ENCODE peak calls at places on chromosomes 7 and 10, in four cellular contexts. K is GM12878, R is H1, T is K562. U is an unnamed sample.

GRCh38 chr10:121530481-121531075 is 67.7 kb downstream of the FGFR2 start:
- DNase-seq in R (no peak), T (no peak), K (no peak), U (no peak)

GRCh38 chr10:84593546-84593945 is 265.2 kb downstream of the CCSER2 start:
- DNase-seq in T (no peak), R (no peak), K (no peak), U (no peak)

GRCh38 chr7:43750016-43750887 is 8.2 kb upstream of the BLVRA start:
- DNase-seq in T (no peak), R (peak), K (no peak), U (no peak)

GRCh38 chr7:7103343-7104313 is 78.7 kb upstream of the C1GALT1 start:
- DNase-seq in K (peak), T (peak), R (no peak), U (peak)

GRCh38 chr7:99422091-99422624 is 13.4 kb downstream of the BUD31 start:
- DNase-seq in R (no peak), K (no peak), T (no peak), U (no peak)

GRCh38 chr7:106542550-106543220 is 118.3 kb downstream of the CCDC71L start:
- DNase-seq in T (peak), K (peak), R (no peak), U (peak)

GRCh38 chr7:103148131-103148993 is 537 bp downstream of the NAPEPLD start:
- DNase-seq in K (peak), R (no peak), T (no peak), U (no peak)

GRCh38 chr7:152520861-152521302 is 85.1 kb upstream of the KMT2C start:
- DNase-seq in K (no peak), T (no peak), R (no peak), U (no peak)

GRCh38 chr7:71308105-71308504 is 176.2 kb downstream of the GALNT17 start:
- DNase-seq in R (no peak), T (no peak), K (no peak), U (no peak)

GRCh38 chr10:35510891-35511290 is 94.2 kb upstream of the GJD4 start:
- DNase-seq in R (no peak), T (no peak), K (no peak), U (no peak)

GRCh38 chr10:35511649-35512048 is 93.5 kb upstream of the GJD4 start:
- DNase-seq in T (no peak), R (no peak), K (no peak), U (no peak)

GRCh38 chr10:35517431-35518181 is 87.5 kb upstream of the GJD4 start:
- DNase-seq in T (no peak), K (no peak), R (no peak), U (no peak)

GRCh38 chr10:35516102-35516670 is 89.0 kb upstream of the GJD4 start:
- DNase-seq in K (no peak), R (no peak), T (no peak), U (no peak)
- TF ChIP-seq EGR1 in K (no peak), R (no peak), T (peak), U (no peak)

DNA sequence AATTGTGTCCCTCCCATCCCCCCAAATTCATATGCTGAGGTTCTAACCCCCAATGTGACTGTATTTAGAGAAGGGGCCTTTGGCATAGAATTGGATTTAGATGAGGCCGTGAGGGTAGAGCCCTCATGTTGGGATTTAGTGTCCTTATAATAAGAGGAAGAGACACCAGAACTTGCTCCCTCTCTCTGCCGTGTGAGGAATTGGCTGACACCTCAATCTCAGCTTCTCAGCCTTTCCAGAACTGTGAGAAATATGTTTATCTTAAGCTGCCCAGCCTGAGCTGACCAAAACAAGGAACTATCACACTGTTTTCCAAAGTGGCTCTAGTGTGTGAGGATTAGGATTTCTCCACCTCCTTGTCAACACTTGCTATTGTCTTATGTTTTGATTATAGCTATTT is 400.0 kb upstream of the FZD8 start:
- DNase-seq in T (no peak), R (no peak), K (no peak), U (no peak)
- TF ChIP-seq SP1 in T (no peak), R (no peak), K (no peak), U (no peak)

GRCh38 chr7:27170494-27170811 is 3.7 kb downstream of the HOXA10 start:
- DNase-seq in K (no peak), R (peak), T (no peak), U (no peak)

GRCh38 chr7:27171636-27172387 is 2.3 kb downstream of the HOXA10 start:
- DNase-seq in K (no peak), R (peak), T (no peak), U (no peak)

GRCh38 chr7:27169658-27170493 is 4.2 kb downstream of the HOXA10 start:
- DNase-seq in R (no peak), T (no peak), K (no peak), U (no peak)

GRCh38 chr7:27172388-27172774 is 1.7 kb downstream of the HOXA10 start:
- DNase-seq in T (no peak), R (peak), K (no peak), U (no peak)

DNA sequence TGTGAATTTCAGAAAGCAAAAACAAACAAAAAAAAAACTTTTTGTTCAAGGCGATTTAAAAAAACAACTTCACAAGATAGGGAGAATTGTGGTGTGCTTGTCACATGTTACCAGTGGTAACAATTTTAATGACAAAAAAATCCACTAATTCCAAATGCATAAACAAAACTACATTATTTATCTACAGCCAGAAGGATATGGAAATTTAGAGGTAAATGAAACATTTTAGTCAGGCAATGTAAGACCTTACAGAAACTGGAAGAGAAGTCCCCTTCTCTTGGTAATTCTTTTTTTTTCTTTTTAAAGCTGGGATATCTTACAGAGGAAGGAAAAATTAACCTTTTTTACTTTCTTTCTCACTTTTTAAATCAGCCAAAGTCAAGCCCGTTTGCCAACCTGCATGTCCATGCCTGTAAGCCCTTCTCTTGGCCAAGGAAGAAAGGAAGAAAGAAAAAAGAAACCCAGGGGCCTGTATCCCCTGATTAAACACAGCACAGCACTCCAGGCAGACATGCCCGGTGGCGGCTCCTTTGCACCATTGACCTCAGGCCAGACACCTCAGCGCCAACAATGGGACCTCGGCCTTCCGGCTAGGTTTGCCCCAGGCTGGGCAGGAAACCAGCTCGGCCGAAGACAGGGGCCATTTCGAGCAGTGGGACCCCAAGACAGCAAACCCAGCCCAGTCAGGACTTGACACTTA is 3.0 kb downstream of the HOXA10 start:
- DNase-seq in K (no peak), T (no peak), R (peak), U (no peak)
- TF ChIP-seq EGR1 in K (no peak), T (no peak), R (no peak), U (no peak)

DNA sequence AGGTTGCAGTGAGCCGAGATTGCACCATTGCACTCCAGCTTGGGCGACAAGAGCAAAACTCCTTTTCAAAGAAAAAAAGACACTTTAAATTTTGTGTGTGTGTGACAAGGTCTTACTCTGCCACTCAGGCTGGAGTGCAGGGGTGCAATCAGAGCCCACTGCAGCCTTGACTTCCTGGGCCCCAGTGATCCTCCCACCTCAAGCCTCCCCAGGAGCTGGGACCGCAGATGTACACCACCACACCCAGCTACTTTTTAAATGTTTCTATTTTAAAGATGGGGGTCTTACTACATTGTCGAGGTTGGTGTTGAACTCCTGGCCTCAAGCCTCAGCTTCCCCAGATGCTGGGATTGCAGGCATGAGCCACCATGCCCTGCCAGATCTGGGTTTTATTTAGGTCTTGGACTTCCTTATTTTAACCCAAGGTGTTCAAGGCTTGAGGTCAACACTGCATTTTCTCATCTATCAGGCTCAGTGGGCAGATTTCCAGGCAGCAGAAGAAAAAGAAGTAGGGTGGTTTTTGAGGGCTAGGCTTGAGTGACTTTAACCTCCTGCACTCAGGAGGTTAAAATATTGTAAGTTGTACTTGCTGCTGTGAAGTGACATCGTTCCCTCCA is 71.6 kb downstream of the CARD11 start:
- DNase-seq in R (no peak), K (peak), T (no peak), U (no peak)
- TF ChIP-seq SP1 in R (no peak), K (no peak), T (no peak), U (no peak)

GRCh38 chr10:7409732-7410168 is 1.1 kb downstream of the SFMBT2 start:
- DNase-seq in R (no peak), T (no peak), K (no peak), U (no peak)

GRCh38 chr10:7412482-7413251 is 1.8 kb upstream of the SFMBT2 start:
- DNase-seq in R (peak), K (no peak), T (no peak), U (no peak)

GRCh38 chr10:7410306-7410799 is 481 bp downstream of the SFMBT2 start:
- DNase-seq in T (peak), K (no peak), R (peak), U (no peak)

GRCh38 chr10:7410800-7411670 is at the start of gene SFMBT2:
- DNase-seq in T (peak), R (peak), K (no peak), U (no peak)

GRCh38 chr10:7411671-7412481 is 1.0 kb upstream of the SFMBT2 start:
- DNase-seq in R (peak), K (no peak), T (no peak), U (no peak)
- TF ChIP-seq EGR1 in R (no peak), K (no peak), T (no peak), U (no peak)

GRCh38 chr7:42227931-42228591 is 8.9 kb downstream of the GLI3 start:
- DNase-seq in K (no peak), R (peak), T (no peak), U (no peak)
- TF ChIP-seq SP1 in K (no peak), R (no peak), T (no peak), U (no peak)